ENCODE peak calls at places on chromosomes 1 and 21, in ten cellular contexts. Q, C, T, M, W, O, E, G, L and S are unnamed samples.
A peak's percentile ranks its signal among the peaks of the same experiment; 100 is the strongest.

GRCh38 chr1:18110968-18111367 is 3.4 kb downstream of the IGSF21 start:
- DNase-seq in Q (peak; percentile 28), C (no peak), T (no peak), M (no peak), W (no peak), O (no peak), E (peak; percentile 62), G (no peak), L (peak; percentile 16), S (peak; percentile 24)

GRCh38 chr1:228650141-228650540 is 85.1 kb upstream of the RHOU start:
- DNase-seq in Q (no peak), C (no peak), T (no peak), M (no peak), W (no peak), O (no peak), E (no peak), G (no peak), L (no peak), S (no peak)

GRCh38 chr1:3902111-3902511 is 2.0 kb upstream of the C1orf174 start:
- DNase-seq in Q (no peak), C (no peak), T (no peak), M (no peak), W (no peak), O (no peak), E (no peak), G (no peak), L (peak; percentile 22), S (no peak)

GRCh38 chr1:240539700-240540414 is 72.1 kb downstream of the GREM2 start:
- DNase-seq in Q (no peak), C (no peak), T (no peak), M (no peak), W (no peak), O (no peak), E (no peak), G (no peak), L (no peak), S (no peak)

GRCh38 chr1:10490271-10490970 is 15.7 kb downstream of the PEX14 start:
- DNase-seq in Q (no peak), C (no peak), T (no peak), M (no peak), W (no peak), O (no peak), E (no peak), G (no peak), L (no peak), S (no peak)

GRCh38 chr21:18387994-18388393 is 15.6 kb downstream of the TMPRSS15 start:
- DNase-seq in Q (no peak), C (no peak), T (no peak), M (no peak), W (no peak), O (no peak), E (no peak), G (no peak), L (no peak), S (no peak)

GRCh38 chr1:207520946-207521345 is 25.0 kb downstream of the CR1 start:
- DNase-seq in Q (no peak), C (no peak), T (no peak), M (no peak), W (no peak), O (no peak), E (no peak), G (no peak), L (no peak), S (no peak)

GRCh38 chr1:27192039-27192529 is 37.2 kb upstream of the SLC9A1 start:
- DNase-seq in Q (no peak), C (no peak), T (peak; percentile 88), M (no peak), W (no peak), O (no peak), E (peak; percentile 80), G (no peak), L (peak; percentile 73), S (no peak)

GRCh38 chr1:176612791-176613190 is 149.8 kb downstream of the PAPPA2 start:
- DNase-seq in Q (no peak), C (no peak), T (no peak), M (no peak), W (no peak), O (no peak), E (no peak), G (no peak), L (no peak), S (no peak)

GRCh38 chr1:176605151-176605550 is 142.2 kb downstream of the PAPPA2 start:
- DNase-seq in Q (no peak), C (no peak), T (no peak), M (no peak), W (no peak), O (no peak), E (no peak), G (no peak), L (no peak), S (no peak)

GRCh38 chr1:176604461-176604860 is 141.5 kb downstream of the PAPPA2 start:
- DNase-seq in Q (no peak), C (no peak), T (no peak), M (no peak), W (no peak), O (no peak), E (no peak), G (no peak), L (no peak), S (no peak)

DNA sequence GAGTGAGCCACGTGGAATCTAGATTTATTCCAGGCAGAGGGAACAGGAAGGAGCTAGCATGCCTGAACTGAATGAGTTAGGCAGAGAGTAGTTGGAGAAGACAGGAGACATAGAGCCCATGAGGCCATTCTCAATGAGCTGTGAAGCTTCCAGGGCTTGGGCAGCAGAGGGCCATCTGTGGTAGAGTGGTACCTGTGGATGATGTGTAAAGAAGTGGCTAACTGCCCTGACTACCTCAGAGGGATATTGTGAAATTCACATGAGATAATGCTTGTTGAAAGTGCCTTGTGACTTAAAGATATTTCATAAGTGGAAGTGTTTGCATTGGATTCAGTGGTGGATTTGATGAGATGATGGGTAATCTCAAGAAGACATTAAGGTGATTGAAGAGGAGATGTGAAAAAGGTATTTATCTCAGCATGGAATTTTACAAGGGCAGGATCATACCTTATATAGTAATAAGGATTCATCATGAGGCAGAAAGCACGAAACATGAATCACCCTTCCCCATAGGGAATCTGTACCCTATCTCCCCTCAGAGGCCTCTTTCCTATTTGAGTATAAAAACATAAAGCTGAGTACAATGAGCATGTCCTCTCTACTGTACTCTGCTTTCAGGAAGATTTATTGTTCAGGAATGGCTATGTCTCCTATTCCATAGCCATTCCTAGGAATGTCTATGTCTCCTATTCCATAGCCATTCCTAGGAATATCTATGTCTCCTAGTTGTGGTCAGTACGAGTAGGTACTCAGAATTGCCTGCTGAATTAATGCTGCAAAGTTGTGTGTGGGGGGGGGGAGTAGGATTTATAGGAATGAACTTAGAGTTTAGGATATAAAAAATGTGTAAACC is 146.8 kb downstream of the PAPPA2 start:
- DNase-seq in Q (no peak), C (no peak), T (no peak), M (no peak), W (no peak), O (no peak), E (no peak), G (no peak), L (no peak), S (no peak)
- H3K4me1 ChIP-seq in Q (no peaks in the 10 kb centered on the region), C (no peaks in the 10 kb centered on the region), T (no peaks in the 10 kb centered on the region), M (no peaks in the 10 kb centered on the region), W (no peaks in the 10 kb centered on the region), O (no peaks in the 10 kb centered on the region), E (no peaks in the 10 kb centered on the region), G (no peaks in the 10 kb centered on the region), L (no peaks in the 10 kb centered on the region), S (no peaks in the 10 kb centered on the region)

GRCh38 chr1:109794319-109795132 is 30.8 kb upstream of the EPS8L3 start:
- DNase-seq in Q (no peak), C (no peak), T (no peak), M (peak; percentile 19), W (no peak), O (no peak), E (peak; percentile 35), G (no peak), L (peak; percentile 33), S (peak; percentile 14)
- H3K4me1 ChIP-seq in Q (peaks cover 35% of the 10 kb centered on the region), C (no peaks in the 10 kb centered on the region), T (peaks cover 56% of the 10 kb centered on the region), M (peaks cover 18% of the 10 kb centered on the region), W (no peaks in the 10 kb centered on the region), O (peaks cover 74% of the 10 kb centered on the region), E (peaks cover 20% of the 10 kb centered on the region), G (peaks cover 44% of the 10 kb centered on the region), L (peaks cover 44% of the 10 kb centered on the region), S (peaks cover 21% of the 10 kb centered on the region)

DNA sequence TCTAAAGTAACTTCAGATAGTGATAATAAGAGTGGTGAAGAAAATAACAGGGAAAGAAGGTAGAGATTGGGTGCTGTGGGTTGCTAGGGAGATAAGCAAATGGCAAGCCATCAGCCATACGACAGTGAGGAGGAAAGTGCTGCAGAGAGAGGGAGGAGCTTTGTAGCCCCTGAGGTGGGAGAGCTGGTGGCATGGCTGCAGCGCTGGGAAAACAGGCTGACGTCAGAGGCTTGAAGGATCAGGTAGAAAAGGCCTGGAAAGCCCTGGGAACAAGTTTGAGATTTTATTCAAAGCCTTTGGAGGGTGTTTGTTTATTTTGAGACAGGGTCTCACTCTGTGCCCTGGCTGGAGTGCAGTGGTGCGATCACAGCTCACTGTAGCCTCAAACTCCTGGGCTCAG is 109.5 kb downstream of the NMNAT2 start:
- DNase-seq in Q (no peak), C (no peak), T (no peak), M (no peak), W (no peak), O (no peak), E (no peak), G (no peak), L (no peak), S (no peak)
- H3K4me1 ChIP-seq in Q (peaks cover 11% of the 10 kb centered on the region), C (no peaks in the 10 kb centered on the region), T (no peaks in the 10 kb centered on the region), M (no peaks in the 10 kb centered on the region), W (peaks cover 29% of the 10 kb centered on the region), O (peaks cover 29% of the 10 kb centered on the region), E (no peaks in the 10 kb centered on the region), G (no peaks in the 10 kb centered on the region), L (no peaks in the 10 kb centered on the region), S (peaks cover 9% of the 10 kb centered on the region)

DNA sequence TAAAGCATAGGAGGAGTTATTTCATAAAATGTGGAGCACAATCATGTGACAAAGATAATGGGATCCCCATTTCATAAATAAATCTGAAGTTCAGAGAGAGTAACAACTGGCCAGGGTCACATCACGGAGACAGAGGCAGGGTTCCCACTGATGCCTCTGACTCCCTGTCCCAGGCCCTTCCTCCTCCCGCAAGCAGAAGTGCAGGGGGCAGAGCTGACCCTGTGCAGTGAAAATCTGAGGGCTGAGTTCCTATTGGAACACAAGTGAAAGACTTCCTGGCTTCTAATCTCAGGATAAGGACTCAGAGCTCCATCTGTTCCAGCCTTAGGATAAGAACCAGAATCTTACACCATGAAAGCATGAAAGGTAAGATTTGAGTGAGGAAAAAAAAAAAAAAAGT is 22.0 kb downstream of the SELL start:
- DNase-seq in Q (no peak), C (no peak), T (no peak), M (no peak), W (no peak), O (no peak), E (no peak), G (no peak), L (no peak), S (no peak)
- H3K4me1 ChIP-seq in Q (no peaks in the 10 kb centered on the region), C (no peaks in the 10 kb centered on the region), T (no peaks in the 10 kb centered on the region), M (no peaks in the 10 kb centered on the region), W (no peaks in the 10 kb centered on the region), O (no peaks in the 10 kb centered on the region), E (no peaks in the 10 kb centered on the region), G (peaks cover 10% of the 10 kb centered on the region), L (no peaks in the 10 kb centered on the region), S (no peaks in the 10 kb centered on the region)

GRCh38 chr1:160621633-160622413 is 25.0 kb downstream of the SLAMF1 start:
- DNase-seq in Q (no peak), C (no peak), T (no peak), M (no peak), W (no peak), O (no peak), E (no peak), G (no peak), L (no peak), S (no peak)
- H3K4me1 ChIP-seq in Q (no peaks in the 10 kb centered on the region), C (no peaks in the 10 kb centered on the region), T (no peaks in the 10 kb centered on the region), M (no peaks in the 10 kb centered on the region), W (no peaks in the 10 kb centered on the region), O (peaks cover 3% of the 10 kb centered on the region), E (no peaks in the 10 kb centered on the region), G (peaks cover 25% of the 10 kb centered on the region), L (no peaks in the 10 kb centered on the region), S (no peaks in the 10 kb centered on the region)

GRCh38 chr1:201357636-201358348 is 19.7 kb downstream of the TNNT2 start:
- DNase-seq in Q (no peak), C (no peak), T (no peak), M (no peak), W (no peak), O (no peak), E (no peak), G (no peak), L (no peak), S (no peak)
- H3K4me1 ChIP-seq in Q (no peaks in the 10 kb centered on the region), C (no peaks in the 10 kb centered on the region), T (peaks cover 3% of the 10 kb centered on the region), M (no peaks in the 10 kb centered on the region), W (no peaks in the 10 kb centered on the region), O (peaks cover 48% of the 10 kb centered on the region), E (no peaks in the 10 kb centered on the region), G (no peaks in the 10 kb centered on the region), L (no peaks in the 10 kb centered on the region), S (no peaks in the 10 kb centered on the region)